ENCODE peak calls at places on chromosome 4, in four cellular contexts. One of them, this sample, is unnamed.

GRCh38 chr4:117157360-117157759 is 72.0 kb upstream of the TRAM1L1 start:
- DNase-seq in RWPE1: no peak
- DNase-seq in activated T-cell treated with anti-CD3 and anti-CD28 coated beads for 1 hour: no peak
- DNase-seq in activated naive CD4-positive, alpha-beta T cell: no peak
- DNase-seq in this sample: no peak

GRCh38 chr4:68271851-68272756 is 26.6 kb upstream of the TMPRSS11B start:
- DNase-seq in activated T-cell treated with anti-CD3 and anti-CD28 coated beads for 1 hour: no peak
- DNase-seq in RWPE1: peak; percentile 55
- DNase-seq in activated naive CD4-positive, alpha-beta T cell: no peak
- DNase-seq in this sample: peak; percentile 67

GRCh38 chr4:103099691-103100392 is at the start of gene BDH2:
- DNase-seq in RWPE1: peak; percentile 88
- DNase-seq in activated T-cell treated with anti-CD3 and anti-CD28 coated beads for 1 hour: peak; percentile 9
- DNase-seq in activated naive CD4-positive, alpha-beta T cell: no peak
- DNase-seq in this sample: peak; percentile 96

GRCh38 chr4:78446607-78447006 is 105.0 kb upstream of the ANXA3 start:
- DNase-seq in activated naive CD4-positive, alpha-beta T cell: no peak
- DNase-seq in activated T-cell treated with anti-CD3 and anti-CD28 coated beads for 1 hour: no peak
- DNase-seq in RWPE1: no peak
- DNase-seq in this sample: no peak

GRCh38 chr4:163693211-163693610 is 198.7 kb downstream of the TMA16 start:
- DNase-seq in activated naive CD4-positive, alpha-beta T cell: no peak
- DNase-seq in RWPE1: no peak
- DNase-seq in activated T-cell treated with anti-CD3 and anti-CD28 coated beads for 1 hour: no peak
- DNase-seq in this sample: peak; percentile 27

GRCh38 chr4:104395219-104395618 is 99.5 kb downstream of the CXXC4 start:
- DNase-seq in activated naive CD4-positive, alpha-beta T cell: no peak
- DNase-seq in activated T-cell treated with anti-CD3 and anti-CD28 coated beads for 1 hour: no peak
- DNase-seq in RWPE1: no peak
- DNase-seq in this sample: no peak

GRCh38 chr4:139904406-139904805 is 238.8 kb downstream of the MGST2 start:
- DNase-seq in RWPE1: no peak
- DNase-seq in activated naive CD4-positive, alpha-beta T cell: no peak
- DNase-seq in activated T-cell treated with anti-CD3 and anti-CD28 coated beads for 1 hour: no peak
- DNase-seq in this sample: no peak

GRCh38 chr4:84632092-84632491 is 49.2 kb downstream of the CDS1 start:
- DNase-seq in activated T-cell treated with anti-CD3 and anti-CD28 coated beads for 1 hour: no peak
- DNase-seq in RWPE1: peak; percentile 67
- DNase-seq in activated naive CD4-positive, alpha-beta T cell: no peak
- DNase-seq in this sample: peak; percentile 86

GRCh38 chr4:78661923-78662521 is 110.5 kb downstream of the ANXA3 start:
- DNase-seq in activated T-cell treated with anti-CD3 and anti-CD28 coated beads for 1 hour: no peak
- DNase-seq in RWPE1: no peak
- DNase-seq in activated naive CD4-positive, alpha-beta T cell: no peak
- DNase-seq in this sample: peak; percentile 69

GRCh38 chr4:186159613-186160012 is 31.8 kb upstream of the CYP4V2 start:
- DNase-seq in activated naive CD4-positive, alpha-beta T cell: no peak
- DNase-seq in RWPE1: no peak
- DNase-seq in activated T-cell treated with anti-CD3 and anti-CD28 coated beads for 1 hour: no peak
- DNase-seq in this sample: no peak

GRCh38 chr4:74999714-75000309 is 66.9 kb downstream of the PARM1 start:
- DNase-seq in RWPE1: no peak
- DNase-seq in activated T-cell treated with anti-CD3 and anti-CD28 coated beads for 1 hour: no peak
- DNase-seq in activated naive CD4-positive, alpha-beta T cell: no peak
- DNase-seq in this sample: no peak

GRCh38 chr4:182022899-182023298 is 220.3 kb upstream of the TENM3 start:
- DNase-seq in activated naive CD4-positive, alpha-beta T cell: no peak
- DNase-seq in activated T-cell treated with anti-CD3 and anti-CD28 coated beads for 1 hour: no peak
- DNase-seq in RWPE1: no peak
- DNase-seq in this sample: no peak

GRCh38 chr4:138832563-138832962 is 183.0 kb upstream of the NOCT start:
- DNase-seq in activated naive CD4-positive, alpha-beta T cell: no peak
- DNase-seq in RWPE1: no peak
- DNase-seq in activated T-cell treated with anti-CD3 and anti-CD28 coated beads for 1 hour: no peak
- DNase-seq in this sample: no peak

GRCh38 chr4:7904942-7905341 is 34.7 kb downstream of the AFAP1 start:
- DNase-seq in RWPE1: no peak
- DNase-seq in activated naive CD4-positive, alpha-beta T cell: no peak
- DNase-seq in activated T-cell treated with anti-CD3 and anti-CD28 coated beads for 1 hour: no peak
- DNase-seq in this sample: peak; percentile 82

GRCh38 chr4:123568936-123569335 is 172.3 kb downstream of the SPRY1 start:
- DNase-seq in activated T-cell treated with anti-CD3 and anti-CD28 coated beads for 1 hour: no peak
- DNase-seq in activated naive CD4-positive, alpha-beta T cell: no peak
- DNase-seq in RWPE1: no peak
- DNase-seq in this sample: no peak

GRCh38 chr4:1318488-1319213 is 28.4 kb upstream of the UVSSA start:
- DNase-seq in activated T-cell treated with anti-CD3 and anti-CD28 coated beads for 1 hour: peak; percentile 29
- DNase-seq in RWPE1: no peak
- DNase-seq in activated naive CD4-positive, alpha-beta T cell: peak; percentile 20
- DNase-seq in this sample: no peak

GRCh38 chr4:109332926-109333464 is 30.5 kb upstream of the COL25A1 start:
- DNase-seq in activated T-cell treated with anti-CD3 and anti-CD28 coated beads for 1 hour: no peak
- DNase-seq in RWPE1: no peak
- DNase-seq in activated naive CD4-positive, alpha-beta T cell: no peak
- DNase-seq in this sample: peak; percentile 25

GRCh38 chr4:184693056-184693455 is 40.8 kb downstream of the CENPU start:
- DNase-seq in activated T-cell treated with anti-CD3 and anti-CD28 coated beads for 1 hour: no peak
- DNase-seq in RWPE1: no peak
- DNase-seq in activated naive CD4-positive, alpha-beta T cell: no peak
- DNase-seq in this sample: no peak

GRCh38 chr4:41160010-41160789 is 54.1 kb downstream of the APBB2 start:
- DNase-seq in activated naive CD4-positive, alpha-beta T cell: no peak
- DNase-seq in RWPE1: peak; percentile 94
- DNase-seq in activated T-cell treated with anti-CD3 and anti-CD28 coated beads for 1 hour: no peak
- DNase-seq in this sample: peak; percentile 97

GRCh38 chr4:69147334-69147733 is 51.1 kb downstream of the UGT2B7 start:
- DNase-seq in RWPE1: no peak
- DNase-seq in activated naive CD4-positive, alpha-beta T cell: no peak
- DNase-seq in activated T-cell treated with anti-CD3 and anti-CD28 coated beads for 1 hour: no peak
- DNase-seq in this sample: no peak

This sample was measured in MCF 10A.